ENCODE peak calls at places on chromosome 11, in six cellular contexts. E is activated T-cell treated with anti-CD3 and anti-CD28 coated beads, Interleukin-2, amount 50 U/mL, for 1 hour; W is BJ; U is colonic mucosa; A is anterior cingulate cortex; P is stimulated activated CD4-positive, alpha-beta T cell treated with anti-CD3 and anti-CD28 coated beads, Interleukin-15, amount 100 ng/mL, for 1 hour. Y is an unnamed sample.

GRCh38 chr11:9263840-9264380 is 1.2 kb downstream of the DENND5A start:
- DNase-seq in E (no peak), W (no peak), U (no peak), A (no peak), P (no peak), Y (no peak)

GRCh38 chr11:65596520-65596919 is 920 bp upstream of the KCNK7 start:
- DNase-seq in E (no peak), W (no peak), U (no peak), A (no peak), P (no peak), Y (no peak)

GRCh38 chr11:27139742-27140141 is 99.1 kb downstream of the BBOX1 start:
- DNase-seq in E (no peak), W (no peak), U (no peak), A (no peak), P (no peak), Y (no peak)

GRCh38 chr11:62554377-62554776 is 7.8 kb upstream of the AHNAK start:
- DNase-seq in E (no peak), W (no peak), U (peak; percentile 59), A (no peak), P (no peak), Y (no peak)

GRCh38 chr11:74366576-74366975 is 31.7 kb downstream of the PGM2L1 start:
- DNase-seq in E (no peak), W (peak; percentile 44), U (no peak), A (no peak), P (no peak), Y (no peak)

GRCh38 chr11:65412271-65413076 is 10.1 kb upstream of the NEAT1 start:
- DNase-seq in E (no peak), W (no peak), U (no peak), A (no peak), P (no peak), Y (no peak)

GRCh38 chr11:113034591-113034990 is 73.4 kb downstream of the NCAM1 start:
- DNase-seq in E (no peak), W (no peak), U (no peak), A (no peak), P (no peak), Y (no peak)

GRCh38 chr11:90229791-90230190 is 6.9 kb upstream of the CHORDC1 start:
- DNase-seq in E (no peak), W (no peak), U (no peak), A (no peak), P (no peak), Y (no peak)

GRCh38 chr11:111531156-111531555 is 9.4 kb upstream of the LAYN start:
- DNase-seq in E (no peak), W (no peak), U (no peak), A (no peak), P (no peak), Y (no peak)

GRCh38 chr11:122197055-122197987 is 81.3 kb upstream of the BLID start:
- DNase-seq in E (no peak), W (peak; percentile 95), U (no peak), A (no peak), P (no peak), Y (no peak)

GRCh38 chr11:6297831-6298230 is 22.5 kb downstream of the CAVIN3 start:
- DNase-seq in E (no peak), W (no peak), U (no peak), A (no peak), P (no peak), Y (no peak)

GRCh38 chr11:99066609-99067008 is 45.9 kb downstream of the CNTN5 start:
- DNase-seq in E (no peak), W (no peak), U (no peak), A (no peak), P (no peak), Y (no peak)

GRCh38 chr11:474914-475506 is 24.9 kb downstream of the PTDSS2 start:
- DNase-seq in E (no peak), W (no peak), U (no peak), A (no peak), P (no peak), Y (no peak)

GRCh38 chr11:45671246-45672171 is 6.1 kb upstream of the CHST1 start:
- DNase-seq in E (no peak), W (no peak), U (no peak), A (peak; percentile 29), P (no peak), Y (no peak)

GRCh38 chr11:29679996-29680395 is 336.8 kb downstream of the KCNA4 start:
- DNase-seq in E (no peak), W (no peak), U (no peak), A (no peak), P (no peak), Y (no peak)

GRCh38 chr11:118791961-118792578 is 1.1 kb upstream of the DDX6 start:
- DNase-seq in E (no peak), W (no peak), U (peak; percentile 53), A (no peak), P (no peak), Y (no peak)

GRCh38 chr11:116224154-116224888 is 548.5 kb downstream of the BUD13 start:
- DNase-seq in E (no peak), W (no peak), U (peak; percentile 67), A (peak; percentile 53), P (no peak), Y (peak; percentile 70)

GRCh38 chr11:33258631-33259184 is 1.5 kb downstream of the HIPK3 start:
- DNase-seq in E (no peak), W (no peak), U (peak; percentile 46), A (no peak), P (no peak), Y (no peak)

GRCh38 chr11:61626580-61627380 is 45.9 kb upstream of the SYT7 start:
- DNase-seq in E (no peak), W (no peak), U (peak; percentile 84), A (no peak), P (no peak), Y (peak; percentile 79)

Y was measured in cerebellar cortex.